ENCODE peak calls at places on chromosomes 11 and 22, in five cellular contexts. F, G, U, P and A are unnamed samples.
A peak's percentile ranks its signal among the peaks of the same experiment; 100 is the strongest.

GRCh38 chr22:48663297-48663696 is 1164.4 kb downstream of the BRD1 start:
- DNase-seq in P (no peak), G (no peak), U (no peak), F (no peak), A (no peak)

GRCh38 chr11:108316061-108316460 is 93.2 kb downstream of the ATM start:
- DNase-seq in F (no peak), G (no peak), P (no peak), U (no peak), A (no peak)

GRCh38 chr11:65651589-65652510 is 10.9 kb downstream of the RELA start:
- DNase-seq in U (peak; percentile 73), F (no peak), P (peak; percentile 34), G (peak; percentile 21), A (no peak)

GRCh38 chr11:105862736-105863367 is 159.2 kb downstream of the MSANTD4 start:
- DNase-seq in U (no peak), P (no peak), F (no peak), G (no peak), A (no peak)

GRCh38 chr11:59706518-59707285 is 6.9 kb downstream of the OR10V1 start:
- DNase-seq in P (no peak), G (no peak), U (no peak), F (no peak), A (no peak)

GRCh38 chr22:48734359-48734758 is 1093.3 kb downstream of the BRD1 start:
- DNase-seq in F (no peak), G (no peak), P (peak; percentile 0), U (no peak), A (no peak)

GRCh38 chr22:36153756-36154155 is 6.8 kb downstream of the APOL3 start:
- DNase-seq in G (no peak), F (no peak), U (no peak), P (no peak), A (no peak)

GRCh38 chr22:35480627-35481565 is 59.7 kb upstream of the RASD2 start:
- DNase-seq in U (no peak), F (no peak), P (no peak), G (no peak), A (no peak)

GRCh38 chr11:114099392-114100178 is 40.1 kb downstream of the ZBTB16 start:
- DNase-seq in G (no peak), P (no peak), U (no peak), F (no peak), A (no peak)

GRCh38 chr11:534592-535518 is 521 bp downstream of the HRAS start:
- DNase-seq in U (no peak), G (peak; percentile 33), F (no peak), P (no peak), A (no peak)

GRCh38 chr11:8930456-8931175 is 2.1 kb downstream of the C11orf16 start:
- DNase-seq in F (no peak), G (no peak), U (no peak), P (no peak), A (no peak)

GRCh38 chr22:45007946-45008852 is 1.6 kb downstream of the PHF21B start:
- DNase-seq in G (no peak), F (no peak), P (peak; percentile 48), U (peak; percentile 24), A (no peak)

GRCh38 chr22:23803001-23803819 is 16.4 kb downstream of the SMARCB1 start:
- DNase-seq in P (no peak), F (no peak), G (no peak), U (no peak), A (no peak)

GRCh38 chr11:4181780-4182721 is 87.5 kb downstream of the RRM1 start:
- DNase-seq in P (peak; percentile 64), F (no peak), U (peak; percentile 78), G (no peak), A (no peak)
- TF ChIP-seq CTCF in P (peak; percentile 66), F (peak; percentile 47), U (peak; percentile 41), G (no peak), A (no peak)

DNA sequence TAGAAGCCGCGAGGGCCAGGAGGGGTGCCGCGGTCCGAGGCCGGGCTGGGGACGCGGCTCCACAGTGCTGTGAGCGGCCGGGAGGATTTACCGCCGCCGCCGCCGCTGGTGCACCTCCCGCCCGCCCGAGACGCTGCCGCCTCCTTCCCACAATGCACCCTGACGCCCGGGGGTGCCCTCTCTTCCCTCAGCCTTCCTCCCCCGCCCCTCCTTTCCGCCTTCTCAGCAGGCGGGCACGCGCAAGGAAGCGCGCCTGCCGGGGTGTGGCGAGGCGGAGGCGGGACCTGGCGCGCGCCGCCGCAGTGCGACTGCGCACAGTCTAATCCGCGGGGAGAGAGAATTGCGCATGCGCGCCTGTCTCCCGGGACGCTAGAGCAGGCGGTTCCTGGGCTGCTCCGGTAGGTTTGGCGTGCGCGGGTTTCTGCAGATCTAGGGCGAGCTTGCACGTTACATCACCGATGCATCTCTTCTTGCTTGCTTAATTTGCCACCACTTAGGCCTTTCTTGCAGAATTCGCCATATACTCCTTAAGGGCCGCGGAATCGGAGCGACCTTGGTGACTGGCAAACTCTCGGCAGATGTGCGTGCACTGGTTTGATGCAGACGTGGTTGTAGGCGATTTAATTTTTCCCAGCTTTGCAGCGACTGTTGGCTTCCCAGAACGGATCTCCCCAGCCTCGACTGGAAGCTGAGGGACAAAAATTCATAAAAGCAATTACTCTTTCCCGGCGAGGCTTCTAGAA is at the start of the genes GVQW3 and THAP12:
- DNase-seq in F (peak; percentile 89), P (peak; percentile 99), U (peak; percentile 97), G (peak; percentile 99), A (peak; percentile 84)
- TF ChIP-seq CTCF in F (no peak), P (no peak), U (no peak), G (no peak), A (no peak)

DNA sequence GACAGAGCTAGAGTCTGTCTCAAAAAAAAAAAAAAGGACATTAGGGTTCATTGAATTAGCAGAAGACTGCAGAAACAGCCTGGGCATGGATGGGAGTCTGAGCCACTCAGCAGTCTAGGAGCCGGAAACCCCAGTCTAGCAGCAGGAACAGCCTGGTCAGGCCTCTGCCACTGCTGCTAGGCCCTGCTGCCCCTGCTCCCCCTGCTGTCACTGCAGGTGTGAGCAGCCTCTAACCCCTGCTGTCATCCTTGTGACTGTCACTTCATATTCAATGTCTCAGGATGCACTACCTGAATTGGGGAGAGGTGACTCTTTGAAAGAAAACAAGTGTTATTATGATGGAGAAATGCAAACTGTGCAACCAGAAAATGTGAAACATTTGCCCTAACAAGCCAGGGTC is 7.0 kb upstream of the DDX17 start:
- DNase-seq in U (no peak), P (peak; percentile 45), G (peak; percentile 37), F (no peak), A (no peak)
- TF ChIP-seq CTCF in U (no peak), P (peak; percentile 50), G (peak; percentile 38), F (no peak), A (no peak)

DNA sequence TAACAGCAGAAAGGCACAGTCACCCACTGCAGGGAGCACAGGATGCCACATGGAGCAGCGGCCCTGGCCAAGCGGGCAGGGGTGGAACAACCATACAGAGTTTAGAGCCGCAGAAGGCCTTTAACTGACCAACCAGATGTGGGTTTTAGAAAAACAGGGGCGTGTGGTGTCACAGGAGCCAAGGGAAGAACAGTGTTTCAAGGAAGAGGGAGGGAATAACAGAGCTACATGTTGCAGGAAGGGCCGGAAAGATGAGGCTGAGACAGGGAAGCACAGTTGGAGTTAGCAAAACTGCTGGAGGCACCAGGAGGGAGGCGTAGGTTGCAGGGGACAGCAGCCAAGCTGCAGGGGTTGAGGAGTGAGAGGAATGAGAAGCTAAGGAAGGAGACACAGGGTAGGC is 7.8 kb upstream of the NAA40 start:
- DNase-seq in P (no peak), F (no peak), U (no peak), G (no peak), A (no peak)
- TF ChIP-seq CTCF in P (no peak), F (no peak), U (no peak), G (no peak), A (no peak)

GRCh38 chr11:69640995-69641581 is at the start of gene CCND1:
- DNase-seq in U (peak; percentile 85), G (peak; percentile 33), P (peak; percentile 90), F (peak; percentile 34), A (no peak)
- TF ChIP-seq CTCF in U (no peak), G (no peak), P (peak; percentile 21), F (peak; percentile 37), A (no peak)

DNA sequence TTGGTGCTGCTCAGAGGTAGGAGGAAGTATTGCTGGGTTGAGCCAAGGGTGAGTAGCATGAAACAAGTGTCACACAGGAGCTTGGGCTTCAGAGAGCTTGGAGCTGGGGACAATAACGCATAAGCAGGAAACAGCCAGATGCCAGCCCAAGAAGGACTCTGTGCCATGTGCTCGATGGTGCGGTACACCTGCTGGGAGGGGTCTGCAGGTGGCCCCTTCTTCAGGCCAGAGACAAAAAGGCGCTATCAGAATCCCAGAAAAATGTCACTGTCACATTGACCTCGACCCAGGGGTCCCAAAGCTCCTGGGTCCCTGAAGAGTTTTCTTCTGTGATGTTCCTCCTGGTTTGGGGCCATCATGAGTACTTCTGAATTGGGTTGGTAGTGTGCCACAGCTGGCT is 244.4 kb downstream of the TBC1D22A start:
- DNase-seq in P (no peak), G (no peak), F (no peak), U (no peak), A (no peak)
- TF ChIP-seq CTCF in P (no peak), G (no peak), F (no peak), U (no peak), A (no peak)

GRCh38 chr11:123304828-123305530 is 109.9 kb upstream of the CLMP start:
- DNase-seq in G (no peak), P (no peak), U (no peak), F (no peak), A (no peak)
- TF ChIP-seq CTCF in G (no peak), P (peak; percentile 22), U (no peak), F (no peak), A (no peak)